ENCODE peak calls at places on chromosomes 13 and 19, in eight cellular contexts. One of them, this sample, is unnamed.

GRCh38 chr13:84870190-84870589 is 929.0 kb downstream of the SLITRK6 start:
- DNase-seq in upper lobe of left lung: no peak
- DNase-seq in dermis blood vessel endothelial cell: no peak
- DNase-seq in C1 segment of cervical spinal cord: no peak
- DNase-seq in left ventricle myocardium inferior: no peak
- DNase-seq in fibroblast of lung: no peak
- DNase-seq in skeletal muscle cell: no peak
- DNase-seq in ELF-1: peak
- DNase-seq in this sample: no peak

GRCh38 chr13:29994911-29995601 is 144.6 kb upstream of the UBL3 start:
- DNase-seq in upper lobe of left lung: no peak
- DNase-seq in dermis blood vessel endothelial cell: no peak
- DNase-seq in C1 segment of cervical spinal cord: no peak
- DNase-seq in left ventricle myocardium inferior: no peak
- DNase-seq in fibroblast of lung: no peak
- DNase-seq in skeletal muscle cell: no peak
- DNase-seq in ELF-1: no peak
- DNase-seq in this sample: no peak

GRCh38 chr19:41860419-41861097 is 503 bp downstream of the RPS19 start:
- DNase-seq in upper lobe of left lung: no peak
- DNase-seq in dermis blood vessel endothelial cell: peak
- DNase-seq in C1 segment of cervical spinal cord: no peak
- DNase-seq in left ventricle myocardium inferior: no peak
- DNase-seq in fibroblast of lung: peak
- DNase-seq in skeletal muscle cell: no peak
- DNase-seq in ELF-1: no peak
- DNase-seq in this sample: no peak

GRCh38 chr19:6010107-6010506 is 32.2 kb upstream of the RANBP3 start:
- DNase-seq in upper lobe of left lung: no peak
- DNase-seq in dermis blood vessel endothelial cell: no peak
- DNase-seq in C1 segment of cervical spinal cord: no peak
- DNase-seq in left ventricle myocardium inferior: no peak
- DNase-seq in fibroblast of lung: no peak
- DNase-seq in skeletal muscle cell: no peak
- DNase-seq in ELF-1: no peak
- DNase-seq in this sample: no peak

GRCh38 chr13:98478134-98479129 is 98.5 kb downstream of the STK24 start:
- DNase-seq in upper lobe of left lung: no peak
- DNase-seq in dermis blood vessel endothelial cell: peak
- DNase-seq in C1 segment of cervical spinal cord: no peak
- DNase-seq in left ventricle myocardium inferior: no peak
- DNase-seq in fibroblast of lung: peak
- DNase-seq in skeletal muscle cell: no peak
- DNase-seq in ELF-1: peak
- DNase-seq in this sample: no peak

GRCh38 chr19:57850553-57851017 is 926 bp downstream of the ZNF587 start:
- DNase-seq in upper lobe of left lung: no peak
- DNase-seq in dermis blood vessel endothelial cell: peak
- DNase-seq in C1 segment of cervical spinal cord: no peak
- DNase-seq in left ventricle myocardium inferior: no peak
- DNase-seq in fibroblast of lung: peak
- DNase-seq in skeletal muscle cell: peak
- DNase-seq in ELF-1: peak
- DNase-seq in this sample: no peak

GRCh38 chr19:18557474-18558201 is at the start of gene KXD1:
- DNase-seq in upper lobe of left lung: peak
- DNase-seq in dermis blood vessel endothelial cell: peak
- DNase-seq in C1 segment of cervical spinal cord: peak
- DNase-seq in left ventricle myocardium inferior: peak
- DNase-seq in fibroblast of lung: peak
- DNase-seq in skeletal muscle cell: peak
- DNase-seq in ELF-1: peak
- DNase-seq in this sample: peak

GRCh38 chr19:49224856-49225255 is 67.3 kb downstream of the TRPM4 start:
- DNase-seq in upper lobe of left lung: no peak
- DNase-seq in dermis blood vessel endothelial cell: peak
- DNase-seq in C1 segment of cervical spinal cord: no peak
- DNase-seq in left ventricle myocardium inferior: peak
- DNase-seq in fibroblast of lung: peak
- DNase-seq in skeletal muscle cell: no peak
- DNase-seq in ELF-1: peak
- DNase-seq in this sample: peak

GRCh38 chr13:52809310-52809769 is 39.1 kb downstream of the PCDH8 start:
- DNase-seq in upper lobe of left lung: no peak
- DNase-seq in dermis blood vessel endothelial cell: peak
- DNase-seq in C1 segment of cervical spinal cord: no peak
- DNase-seq in left ventricle myocardium inferior: peak
- DNase-seq in fibroblast of lung: peak
- DNase-seq in skeletal muscle cell: peak
- DNase-seq in ELF-1: peak
- DNase-seq in this sample: peak

GRCh38 chr13:71758823-71759222 is 108.2 kb downstream of the DACH1 start:
- DNase-seq in upper lobe of left lung: no peak
- DNase-seq in dermis blood vessel endothelial cell: peak
- DNase-seq in C1 segment of cervical spinal cord: no peak
- DNase-seq in left ventricle myocardium inferior: no peak
- DNase-seq in fibroblast of lung: peak
- DNase-seq in skeletal muscle cell: no peak
- DNase-seq in ELF-1: no peak
- DNase-seq in this sample: no peak

GRCh38 chr19:12364391-12365093 is 941 bp downstream of the ZNF442 start:
- DNase-seq in upper lobe of left lung: no peak
- DNase-seq in dermis blood vessel endothelial cell: peak
- DNase-seq in C1 segment of cervical spinal cord: no peak
- DNase-seq in left ventricle myocardium inferior: peak
- DNase-seq in fibroblast of lung: peak
- DNase-seq in skeletal muscle cell: no peak
- DNase-seq in ELF-1: peak
- DNase-seq in this sample: peak

This sample was measured in head of caudate nucleus.